ENCODE peak calls at places on chromosomes 5 and 9, in four cellular contexts. One of them, this sample, is unnamed.

GRCh38 chr9:91937727-91938126 is 12.3 kb downstream of the ROR2 start:
- DNase-seq in stimulated activated CD4-positive, alpha-beta T cell treated with anti-CD3 and anti-CD28 coated beads, Interleukin-2, amount 100 ng/mL, for 24 hours: no peak
- DNase-seq in T-helper 2 cell: no peak
- DNase-seq in HTR-8/SVneo: no peak
- DNase-seq in this sample: no peak

GRCh38 chr9:132711846-132712245 is 41.6 kb downstream of the GTF3C4 start:
- DNase-seq in stimulated activated CD4-positive, alpha-beta T cell treated with anti-CD3 and anti-CD28 coated beads, Interleukin-2, amount 100 ng/mL, for 24 hours: no peak
- DNase-seq in T-helper 2 cell: no peak
- DNase-seq in HTR-8/SVneo: no peak
- DNase-seq in this sample: no peak

GRCh38 chr5:39475055-39475454 is 50.3 kb upstream of the DAB2 start:
- DNase-seq in stimulated activated CD4-positive, alpha-beta T cell treated with anti-CD3 and anti-CD28 coated beads, Interleukin-2, amount 100 ng/mL, for 24 hours: no peak
- DNase-seq in T-helper 2 cell: no peak
- DNase-seq in HTR-8/SVneo: no peak
- DNase-seq in this sample: no peak

GRCh38 chr9:684950-685340 is 156.6 kb upstream of the DMRT1 start:
- DNase-seq in stimulated activated CD4-positive, alpha-beta T cell treated with anti-CD3 and anti-CD28 coated beads, Interleukin-2, amount 100 ng/mL, for 24 hours: no peak
- DNase-seq in T-helper 2 cell: no peak
- DNase-seq in HTR-8/SVneo: no peak
- DNase-seq in this sample: no peak

GRCh38 chr9:38689678-38690077 is 30.3 kb downstream of the FAM240B start:
- DNase-seq in stimulated activated CD4-positive, alpha-beta T cell treated with anti-CD3 and anti-CD28 coated beads, Interleukin-2, amount 100 ng/mL, for 24 hours: no peak
- DNase-seq in T-helper 2 cell: no peak
- DNase-seq in HTR-8/SVneo: no peak
- DNase-seq in this sample: no peak

GRCh38 chr5:9431496-9432258 is 114.2 kb downstream of the SEMA5A start:
- DNase-seq in stimulated activated CD4-positive, alpha-beta T cell treated with anti-CD3 and anti-CD28 coated beads, Interleukin-2, amount 100 ng/mL, for 24 hours: no peak
- DNase-seq in T-helper 2 cell: no peak
- DNase-seq in HTR-8/SVneo: no peak
- DNase-seq in this sample: no peak

GRCh38 chr5:27592231-27592630 is 553.8 kb upstream of the CDH9 start:
- DNase-seq in stimulated activated CD4-positive, alpha-beta T cell treated with anti-CD3 and anti-CD28 coated beads, Interleukin-2, amount 100 ng/mL, for 24 hours: no peak
- DNase-seq in T-helper 2 cell: no peak
- DNase-seq in HTR-8/SVneo: peak
- DNase-seq in this sample: peak

GRCh38 chr9:129140397-129141065 is 29.3 kb downstream of the PTPA start:
- DNase-seq in stimulated activated CD4-positive, alpha-beta T cell treated with anti-CD3 and anti-CD28 coated beads, Interleukin-2, amount 100 ng/mL, for 24 hours: peak
- DNase-seq in T-helper 2 cell: no peak
- DNase-seq in HTR-8/SVneo: no peak
- DNase-seq in this sample: no peak

GRCh38 chr5:141521244-141521781 is 32.4 kb downstream of the PCDHGC5 start:
- DNase-seq in stimulated activated CD4-positive, alpha-beta T cell treated with anti-CD3 and anti-CD28 coated beads, Interleukin-2, amount 100 ng/mL, for 24 hours: no peak
- DNase-seq in T-helper 2 cell: no peak
- DNase-seq in HTR-8/SVneo: peak
- DNase-seq in this sample: peak

GRCh38 chr9:131013015-131013755 is 4.2 kb downstream of the LAMC3 start:
- DNase-seq in stimulated activated CD4-positive, alpha-beta T cell treated with anti-CD3 and anti-CD28 coated beads, Interleukin-2, amount 100 ng/mL, for 24 hours: no peak
- DNase-seq in T-helper 2 cell: no peak
- DNase-seq in HTR-8/SVneo: no peak
- DNase-seq in this sample: no peak

GRCh38 chr5:158170060-158170459 is 311.1 kb upstream of the CLINT1 start:
- DNase-seq in stimulated activated CD4-positive, alpha-beta T cell treated with anti-CD3 and anti-CD28 coated beads, Interleukin-2, amount 100 ng/mL, for 24 hours: no peak
- DNase-seq in T-helper 2 cell: no peak
- DNase-seq in HTR-8/SVneo: no peak
- DNase-seq in this sample: no peak

GRCh38 chr5:150960791-150961396 is 56.1 kb upstream of the ZNF300 start:
- DNase-seq in stimulated activated CD4-positive, alpha-beta T cell treated with anti-CD3 and anti-CD28 coated beads, Interleukin-2, amount 100 ng/mL, for 24 hours: no peak
- DNase-seq in T-helper 2 cell: no peak
- DNase-seq in HTR-8/SVneo: no peak
- DNase-seq in this sample: no peak

GRCh38 chr9:115182264-115182663 is 64.3 kb upstream of the TNC start:
- DNase-seq in stimulated activated CD4-positive, alpha-beta T cell treated with anti-CD3 and anti-CD28 coated beads, Interleukin-2, amount 100 ng/mL, for 24 hours: no peak
- DNase-seq in T-helper 2 cell: no peak
- DNase-seq in HTR-8/SVneo: no peak
- DNase-seq in this sample: no peak

GRCh38 chr5:36637101-36637500 is 30.7 kb downstream of the SLC1A3 start:
- DNase-seq in stimulated activated CD4-positive, alpha-beta T cell treated with anti-CD3 and anti-CD28 coated beads, Interleukin-2, amount 100 ng/mL, for 24 hours: no peak
- DNase-seq in T-helper 2 cell: no peak
- DNase-seq in HTR-8/SVneo: no peak
- DNase-seq in this sample: no peak

GRCh38 chr5:111720333-111720890 is 36.6 kb downstream of the NREP start:
- DNase-seq in stimulated activated CD4-positive, alpha-beta T cell treated with anti-CD3 and anti-CD28 coated beads, Interleukin-2, amount 100 ng/mL, for 24 hours: no peak
- DNase-seq in T-helper 2 cell: no peak
- DNase-seq in HTR-8/SVneo: no peak
- DNase-seq in this sample: no peak

GRCh38 chr9:137138058-137138697 is 776 bp upstream of the GRIN1 start:
- DNase-seq in stimulated activated CD4-positive, alpha-beta T cell treated with anti-CD3 and anti-CD28 coated beads, Interleukin-2, amount 100 ng/mL, for 24 hours: no peak
- DNase-seq in T-helper 2 cell: no peak
- DNase-seq in HTR-8/SVneo: no peak
- DNase-seq in this sample: no peak

GRCh38 chr9:2180171-2180570 is 165.0 kb downstream of the SMARCA2 start:
- DNase-seq in stimulated activated CD4-positive, alpha-beta T cell treated with anti-CD3 and anti-CD28 coated beads, Interleukin-2, amount 100 ng/mL, for 24 hours: no peak
- DNase-seq in T-helper 2 cell: no peak
- DNase-seq in HTR-8/SVneo: no peak
- DNase-seq in this sample: no peak

GRCh38 chr5:39608024-39608423 is 183.2 kb upstream of the DAB2 start:
- DNase-seq in stimulated activated CD4-positive, alpha-beta T cell treated with anti-CD3 and anti-CD28 coated beads, Interleukin-2, amount 100 ng/mL, for 24 hours: no peak
- DNase-seq in T-helper 2 cell: no peak
- DNase-seq in HTR-8/SVneo: no peak
- DNase-seq in this sample: no peak

GRCh38 chr5:53733853-53734252 is 173.4 kb downstream of the NDUFS4 start:
- DNase-seq in stimulated activated CD4-positive, alpha-beta T cell treated with anti-CD3 and anti-CD28 coated beads, Interleukin-2, amount 100 ng/mL, for 24 hours: no peak
- DNase-seq in T-helper 2 cell: no peak
- DNase-seq in HTR-8/SVneo: no peak
- DNase-seq in this sample: no peak

GRCh38 chr5:176151286-176151685 is 86.9 kb upstream of the SIMC1 start:
- DNase-seq in stimulated activated CD4-positive, alpha-beta T cell treated with anti-CD3 and anti-CD28 coated beads, Interleukin-2, amount 100 ng/mL, for 24 hours: no peak
- DNase-seq in T-helper 2 cell: no peak
- DNase-seq in HTR-8/SVneo: no peak
- DNase-seq in this sample: no peak

GRCh38 chr5:132265336-132266030 is 8.0 kb downstream of the PDLIM4 start:
- DNase-seq in stimulated activated CD4-positive, alpha-beta T cell treated with anti-CD3 and anti-CD28 coated beads, Interleukin-2, amount 100 ng/mL, for 24 hours: no peak
- DNase-seq in T-helper 2 cell: no peak
- DNase-seq in HTR-8/SVneo: peak
- DNase-seq in this sample: peak

GRCh38 chr5:137273511-137273910 is 225.6 kb downstream of the SPOCK1 start:
- DNase-seq in stimulated activated CD4-positive, alpha-beta T cell treated with anti-CD3 and anti-CD28 coated beads, Interleukin-2, amount 100 ng/mL, for 24 hours: no peak
- DNase-seq in T-helper 2 cell: no peak
- DNase-seq in HTR-8/SVneo: peak
- DNase-seq in this sample: peak

GRCh38 chr5:135141303-135142268 is 107.6 kb upstream of the PITX1 start:
- DNase-seq in stimulated activated CD4-positive, alpha-beta T cell treated with anti-CD3 and anti-CD28 coated beads, Interleukin-2, amount 100 ng/mL, for 24 hours: no peak
- DNase-seq in T-helper 2 cell: no peak
- DNase-seq in HTR-8/SVneo: no peak
- DNase-seq in this sample: no peak

GRCh38 chr5:142617416-142617815 is 68.5 kb downstream of the FGF1 start:
- DNase-seq in stimulated activated CD4-positive, alpha-beta T cell treated with anti-CD3 and anti-CD28 coated beads, Interleukin-2, amount 100 ng/mL, for 24 hours: peak
- DNase-seq in T-helper 2 cell: no peak
- DNase-seq in HTR-8/SVneo: no peak
- DNase-seq in this sample: no peak

GRCh38 chr5:166074839-166075481 is 2216.5 kb upstream of the WWC1 start:
- DNase-seq in stimulated activated CD4-positive, alpha-beta T cell treated with anti-CD3 and anti-CD28 coated beads, Interleukin-2, amount 100 ng/mL, for 24 hours: no peak
- DNase-seq in T-helper 2 cell: no peak
- DNase-seq in HTR-8/SVneo: no peak
- DNase-seq in this sample: no peak

GRCh38 chr5:168947212-168947868 is 353.6 kb downstream of the SLIT3 start:
- DNase-seq in stimulated activated CD4-positive, alpha-beta T cell treated with anti-CD3 and anti-CD28 coated beads, Interleukin-2, amount 100 ng/mL, for 24 hours: peak
- DNase-seq in T-helper 2 cell: no peak
- DNase-seq in HTR-8/SVneo: peak
- DNase-seq in this sample: no peak

GRCh38 chr9:134295101-134295745 is 31.0 kb upstream of the RXRA start:
- DNase-seq in stimulated activated CD4-positive, alpha-beta T cell treated with anti-CD3 and anti-CD28 coated beads, Interleukin-2, amount 100 ng/mL, for 24 hours: no peak
- DNase-seq in T-helper 2 cell: no peak
- DNase-seq in HTR-8/SVneo: no peak
- DNase-seq in this sample: no peak

GRCh38 chr5:65737842-65738241 is 15.8 kb downstream of the NLN start:
- DNase-seq in stimulated activated CD4-positive, alpha-beta T cell treated with anti-CD3 and anti-CD28 coated beads, Interleukin-2, amount 100 ng/mL, for 24 hours: no peak
- DNase-seq in T-helper 2 cell: no peak
- DNase-seq in HTR-8/SVneo: no peak
- DNase-seq in this sample: no peak

GRCh38 chr5:149320791-149321330 is 24.4 kb upstream of the GRPEL2 start:
- DNase-seq in stimulated activated CD4-positive, alpha-beta T cell treated with anti-CD3 and anti-CD28 coated beads, Interleukin-2, amount 100 ng/mL, for 24 hours: no peak
- DNase-seq in T-helper 2 cell: no peak
- DNase-seq in HTR-8/SVneo: peak
- DNase-seq in this sample: peak

GRCh38 chr9:18499987-18500386 is 26.0 kb downstream of the ADAMTSL1 start:
- DNase-seq in stimulated activated CD4-positive, alpha-beta T cell treated with anti-CD3 and anti-CD28 coated beads, Interleukin-2, amount 100 ng/mL, for 24 hours: no peak
- DNase-seq in T-helper 2 cell: no peak
- DNase-seq in HTR-8/SVneo: no peak
- DNase-seq in this sample: no peak

GRCh38 chr5:176985516-176985915 is 21.1 kb downstream of the UIMC1 start:
- DNase-seq in stimulated activated CD4-positive, alpha-beta T cell treated with anti-CD3 and anti-CD28 coated beads, Interleukin-2, amount 100 ng/mL, for 24 hours: peak
- DNase-seq in T-helper 2 cell: peak
- DNase-seq in HTR-8/SVneo: no peak
- DNase-seq in this sample: no peak

GRCh38 chr9:81083062-81083461 is 606.3 kb downstream of the TLE1 start:
- DNase-seq in stimulated activated CD4-positive, alpha-beta T cell treated with anti-CD3 and anti-CD28 coated beads, Interleukin-2, amount 100 ng/mL, for 24 hours: no peak
- DNase-seq in T-helper 2 cell: no peak
- DNase-seq in HTR-8/SVneo: no peak
- DNase-seq in this sample: no peak

GRCh38 chr5:117138523-117138922 is 563.9 kb upstream of the SEMA6A start:
- DNase-seq in stimulated activated CD4-positive, alpha-beta T cell treated with anti-CD3 and anti-CD28 coated beads, Interleukin-2, amount 100 ng/mL, for 24 hours: no peak
- DNase-seq in T-helper 2 cell: no peak
- DNase-seq in HTR-8/SVneo: no peak
- DNase-seq in this sample: no peak

GRCh38 chr5:74040065-74040551 is 414.1 kb downstream of the ARHGEF28 start:
- DNase-seq in stimulated activated CD4-positive, alpha-beta T cell treated with anti-CD3 and anti-CD28 coated beads, Interleukin-2, amount 100 ng/mL, for 24 hours: no peak
- DNase-seq in T-helper 2 cell: no peak
- DNase-seq in HTR-8/SVneo: peak
- DNase-seq in this sample: no peak

GRCh38 chr9:93081081-93081529 is 14.9 kb upstream of the CARD19 start:
- DNase-seq in stimulated activated CD4-positive, alpha-beta T cell treated with anti-CD3 and anti-CD28 coated beads, Interleukin-2, amount 100 ng/mL, for 24 hours: no peak
- DNase-seq in T-helper 2 cell: no peak
- DNase-seq in HTR-8/SVneo: no peak
- DNase-seq in this sample: no peak

GRCh38 chr5:8306289-8306688 is 437.3 kb downstream of the MTRR start:
- DNase-seq in stimulated activated CD4-positive, alpha-beta T cell treated with anti-CD3 and anti-CD28 coated beads, Interleukin-2, amount 100 ng/mL, for 24 hours: no peak
- DNase-seq in T-helper 2 cell: no peak
- DNase-seq in HTR-8/SVneo: no peak
- DNase-seq in this sample: no peak

GRCh38 chr9:21524099-21524830 is 42.2 kb upstream of the IFNE start:
- DNase-seq in stimulated activated CD4-positive, alpha-beta T cell treated with anti-CD3 and anti-CD28 coated beads, Interleukin-2, amount 100 ng/mL, for 24 hours: no peak
- DNase-seq in T-helper 2 cell: no peak
- DNase-seq in HTR-8/SVneo: no peak
- DNase-seq in this sample: no peak

GRCh38 chr9:18325337-18326011 is 148.5 kb upstream of the ADAMTSL1 start:
- DNase-seq in stimulated activated CD4-positive, alpha-beta T cell treated with anti-CD3 and anti-CD28 coated beads, Interleukin-2, amount 100 ng/mL, for 24 hours: no peak
- DNase-seq in T-helper 2 cell: no peak
- DNase-seq in HTR-8/SVneo: no peak
- DNase-seq in this sample: no peak

GRCh38 chr9:109590945-109591344 is 92.8 kb upstream of the PTPN3 start:
- DNase-seq in stimulated activated CD4-positive, alpha-beta T cell treated with anti-CD3 and anti-CD28 coated beads, Interleukin-2, amount 100 ng/mL, for 24 hours: no peak
- DNase-seq in T-helper 2 cell: no peak
- DNase-seq in HTR-8/SVneo: no peak
- DNase-seq in this sample: no peak

GRCh38 chr9:36788534-36788933 is 215.8 kb downstream of the MELK start:
- DNase-seq in stimulated activated CD4-positive, alpha-beta T cell treated with anti-CD3 and anti-CD28 coated beads, Interleukin-2, amount 100 ng/mL, for 24 hours: no peak
- DNase-seq in T-helper 2 cell: no peak
- DNase-seq in HTR-8/SVneo: no peak
- DNase-seq in this sample: no peak

This sample was measured in epithelial cell of proximal tubule.